ENCODE peak calls at places on chromosome 12, in ten cellular contexts. K is B cell; M is astrocyte of the cerebellum; J is naive thymus-derived CD8-positive, alpha-beta T cell; N is activated naive CD8-positive, alpha-beta T cell treated with anti-CD3 and anti-CD28 coated beads, Interleukin-2, amount 50 U/mL, for 16 hours; D is lung; S is NCI-H187; Y is adipocyte; L is CD8-positive, alpha-beta T cell; U is RWPE1. I is an unnamed sample.

GRCh38 chr12:20109667-20110066 is 258.7 kb upstream of the PDE3A start:
- DNase-seq in J (no peak), Y (no peak), M (no peak), N (no peak), K (no peak), D (no peak), U (no peak), S (no peak), L (no peak), I (no peak)

GRCh38 chr12:80877706-80878384 is 59.9 kb downstream of the LIN7A start:
- DNase-seq in Y (peak; percentile 39), N (no peak), L (no peak), S (no peak), K (no peak), U (no peak), M (no peak), D (no peak), J (no peak), I (no peak)

GRCh38 chr12:120101617-120102016 is 14.9 kb downstream of the RAB35 start:
- DNase-seq in L (no peak), M (no peak), D (no peak), J (no peak), K (no peak), S (no peak), N (no peak), Y (no peak), U (no peak), I (no peak)

GRCh38 chr12:6062427-6063378 is 61.8 kb downstream of the VWF start:
- DNase-seq in J (peak; percentile 61), N (peak; percentile 40), M (no peak), S (peak; percentile 23), U (peak; percentile 68), Y (peak; percentile 76), D (no peak), K (peak; percentile 79), L (peak; percentile 63), I (peak; percentile 33)

GRCh38 chr12:53577941-53578352 is 48.2 kb downstream of the ATF7 start:
- DNase-seq in M (no peak), N (no peak), D (no peak), J (no peak), Y (no peak), S (no peak), L (no peak), K (no peak), U (no peak), I (no peak)

GRCh38 chr12:14443531-14443930 is 78.0 kb downstream of the ATF7IP start:
- DNase-seq in U (no peak), M (no peak), J (no peak), L (no peak), Y (peak; percentile 23), K (no peak), S (no peak), D (no peak), N (no peak), I (no peak)

GRCh38 chr12:115683240-115683765 is 594.2 kb downstream of the MED13L start:
- DNase-seq in M (no peak), Y (no peak), L (no peak), N (no peak), U (no peak), D (no peak), S (no peak), J (no peak), K (no peak), I (no peak)

GRCh38 chr12:103801709-103802585 is 39.1 kb downstream of the NT5DC3 start:
- DNase-seq in D (no peak), S (no peak), L (no peak), N (no peak), K (no peak), U (peak; percentile 31), Y (no peak), J (no peak), M (no peak), I (no peak)

GRCh38 chr12:6347367-6348338 is 5.8 kb upstream of the TNFRSF1A start:
- DNase-seq in N (no peak), J (no peak), S (no peak), K (no peak), L (no peak), M (peak; percentile 76), D (peak; percentile 35), Y (no peak), U (no peak), I (no peak)

GRCh38 chr12:68349083-68349700 is 17.0 kb upstream of the MDM1 start:
- DNase-seq in N (no peak), K (no peak), L (no peak), D (no peak), Y (no peak), J (no peak), U (no peak), M (no peak), S (peak; percentile 87), I (peak; percentile 64)

GRCh38 chr12:131013118-131013517 is 59.4 kb downstream of the ADGRD1 start:
- DNase-seq in Y (no peak), L (no peak), K (no peak), J (no peak), U (no peak), M (no peak), S (no peak), N (no peak), D (no peak), I (no peak)

GRCh38 chr12:30599631-30600030 is 96.0 kb downstream of the IPO8 start:
- DNase-seq in J (no peak), S (no peak), M (no peak), K (no peak), Y (peak; percentile 41), L (no peak), N (no peak), D (no peak), U (no peak), I (no peak)

GRCh38 chr12:106907846-106908245 is 47.9 kb upstream of the TMEM263 start:
- DNase-seq in J (no peak), N (no peak), Y (no peak), K (no peak), M (no peak), D (no peak), U (no peak), S (no peak), L (no peak), I (no peak)

GRCh38 chr12:3105690-3106479 is 28.7 kb downstream of the TSPAN9 start:
- DNase-seq in D (no peak), S (no peak), N (no peak), U (no peak), Y (no peak), M (no peak), L (no peak), J (no peak), K (no peak), I (no peak)

GRCh38 chr12:42091769-42092168 is 52.9 kb downstream of the GXYLT1 start:
- DNase-seq in K (no peak), D (no peak), Y (no peak), S (no peak), M (no peak), U (no peak), N (no peak), J (no peak), L (no peak), I (no peak)

GRCh38 chr12:95790025-95790911 is at the start of gene NTN4:
- DNase-seq in M (no peak), L (peak; percentile 26), K (peak; percentile 64), D (peak; percentile 55), U (peak; percentile 28), J (no peak), S (no peak), Y (peak; percentile 70), N (no peak), I (no peak)

GRCh38 chr12:34126805-34127204 is 104.5 kb downstream of the ALG10 start:
- DNase-seq in D (no peak), L (no peak), S (no peak), J (no peak), Y (no peak), U (no peak), M (no peak), N (no peak), K (no peak), I (no peak)

GRCh38 chr12:118061876-118062791 is 1.2 kb upstream of the WSB2 start:
- DNase-seq in U (peak; percentile 62), D (peak; percentile 46), Y (peak; percentile 76), S (peak; percentile 71), N (no peak), K (peak; percentile 57), M (no peak), L (no peak), J (peak; percentile 1), I (peak; percentile 30)

GRCh38 chr12:88219861-88220260 is 77.8 kb downstream of the TMTC3 start:
- DNase-seq in L (no peak), J (no peak), M (no peak), Y (no peak), K (no peak), D (no peak), U (no peak), S (no peak), N (no peak), I (no peak)

GRCh38 chr12:32390572-32391219 is 8.7 kb upstream of the FGD4 start:
- DNase-seq in U (no peak), N (no peak), Y (no peak), D (peak; percentile 62), J (peak; percentile 2), S (peak; percentile 17), K (peak; percentile 44), M (no peak), L (no peak), I (no peak)

GRCh38 chr12:68746572-68747180 is 700 bp downstream of the SLC35E3 start:
- DNase-seq in L (peak; percentile 35), N (no peak), S (no peak), M (peak; percentile 11), K (peak; percentile 30), J (peak; percentile 10), Y (peak; percentile 79), D (peak; percentile 56), U (peak; percentile 65), I (no peak)

GRCh38 chr12:19739195-19739776 is 300.0 kb downstream of the AEBP2 start:
- DNase-seq in N (no peak), U (peak; percentile 21), S (peak; percentile 19), L (no peak), Y (peak; percentile 91), K (no peak), D (no peak), J (no peak), M (peak; percentile 78), I (peak; percentile 20)

GRCh38 chr12:133202493-133203343 is 21.4 kb downstream of the ZNF268 start:
- DNase-seq in L (no peak), M (peak; percentile 1), N (no peak), J (no peak), Y (no peak), U (no peak), K (no peak), D (no peak), S (no peak), I (no peak)

GRCh38 chr12:2691340-2692111 is 103.2 kb upstream of the FKBP4 start:
- DNase-seq in J (peak; percentile 35), K (peak; percentile 65), N (no peak), D (peak; percentile 27), L (peak; percentile 53), M (no peak), Y (no peak), U (peak; percentile 6), S (no peak), I (no peak)

GRCh38 chr12:117148642-117149041 is 41.6 kb downstream of the FBXO21 start:
- DNase-seq in J (no peak), M (no peak), U (no peak), S (no peak), Y (no peak), D (no peak), L (no peak), K (no peak), N (no peak), I (no peak)

GRCh38 chr12:130707571-130707891 is 8.6 kb downstream of the RIMBP2 start:
- DNase-seq in Y (no peak), J (no peak), U (no peak), D (no peak), L (no peak), N (no peak), K (no peak), S (no peak), M (no peak), I (no peak)

GRCh38 chr12:51959921-51960320 is 8.4 kb downstream of the ACVR1B start:
- DNase-seq in J (no peak), K (no peak), N (no peak), S (no peak), Y (no peak), M (no peak), U (no peak), L (no peak), D (no peak), I (no peak)

GRCh38 chr12:68210875-68211274 is 14.7 kb downstream of the IL26 start:
- DNase-seq in S (peak; percentile 46), K (no peak), L (no peak), J (no peak), N (no peak), U (no peak), Y (no peak), M (no peak), D (no peak), I (no peak)

I was measured in NCI-H2107.